ENCODE peak calls at places on chromosomes 7 and 10, in five cellular contexts. J is GM12891, C is heart left ventricle, M is adrenal gland, F is body of pancreas. L is an unnamed sample.

GRCh38 chr10:75407716-75408511 is 6.3 kb upstream of the ZNF503 start:
- DNase-seq in J (no peak), C (peak), M (peak), F (peak), L (no peak)

GRCh38 chr7:5472432-5473315 is 49.0 kb upstream of the TNRC18 start:
- DNase-seq in J (no peak), C (no peak), M (no peak), F (no peak), L (peak)

GRCh38 chr10:31751401-31752080 is 177.1 kb downstream of the ARHGAP12 start:
- DNase-seq in J (no peak), C (no peak), M (peak), F (peak), L (no peak)

GRCh38 chr7:147990837-147991236 is 599.7 kb upstream of the C7orf33 start:
- DNase-seq in J (no peak), C (no peak), M (no peak), F (no peak), L (no peak)

GRCh38 chr10:32161586-32161985 is 105.4 kb upstream of the KIF5B start:
- DNase-seq in J (no peak), C (no peak), M (no peak), F (no peak), L (no peak)

GRCh38 chr7:37028909-37029440 is 304.7 kb upstream of the AOAH start:
- DNase-seq in J (no peak), C (no peak), M (no peak), F (no peak), L (no peak)

GRCh38 chr7:27961255-27961654 is 219.3 kb downstream of the JAZF1 start:
- DNase-seq in J (no peak), C (no peak), M (no peak), F (no peak), L (no peak)

GRCh38 chr7:21261627-21262564 is 166.0 kb upstream of the SP4 start:
- DNase-seq in J (peak), C (no peak), M (peak), F (peak), L (peak)

GRCh38 chr10:11760151-11760550 is 18.0 kb downstream of the ECHDC3 start:
- DNase-seq in J (no peak), C (no peak), M (no peak), F (no peak), L (no peak)

GRCh38 chr10:70267161-70267933 is 16.5 kb downstream of the NPFFR1 start:
- DNase-seq in J (no peak), C (no peak), M (peak), F (peak), L (peak)

DNA sequence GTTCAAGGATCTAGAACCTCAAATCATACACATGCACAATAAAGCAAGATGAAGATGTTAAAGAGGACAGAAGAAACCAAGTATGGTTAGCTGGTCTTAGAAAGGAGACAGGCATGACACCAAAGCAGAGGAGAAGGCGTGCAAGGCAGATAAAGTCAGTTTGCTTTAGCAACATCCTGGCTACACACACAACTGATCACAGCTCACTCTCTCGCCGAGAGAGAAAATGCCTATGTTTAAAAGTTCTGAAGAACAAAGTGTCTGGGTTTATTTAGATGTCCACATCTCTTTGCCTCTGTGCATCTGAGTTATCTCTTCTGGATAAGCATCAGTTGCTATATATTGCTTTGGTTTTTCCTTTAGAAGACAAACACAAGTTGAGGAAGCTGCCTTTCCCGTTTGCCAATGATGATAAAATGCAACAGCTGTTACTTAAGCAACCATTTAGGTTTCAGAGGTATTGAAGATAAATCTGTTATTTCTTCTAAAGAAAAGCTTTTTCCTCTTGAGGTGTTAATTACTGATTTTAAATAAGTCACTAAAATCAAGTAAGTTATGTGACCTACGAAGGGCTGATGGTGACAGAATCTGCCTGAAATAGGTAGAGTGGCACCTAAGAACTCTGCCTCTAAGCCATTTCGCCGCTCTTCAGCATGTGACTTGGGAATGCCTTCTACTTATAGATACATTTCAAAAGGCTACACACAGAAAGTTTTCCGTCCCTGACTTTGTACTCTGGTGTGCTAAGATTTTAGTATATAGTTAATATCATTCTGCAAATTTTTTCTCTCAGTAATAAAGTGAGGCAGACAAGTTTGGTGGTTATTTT is 146.2 kb upstream of the ASAH2 start:
- DNase-seq in J (no peak), C (no peak), M (no peak), F (no peak), L (peak)
- TF ChIP-seq POLR2A in J (no peak), C (no peak), M (no peak), F (no peak), L (no peak)

GRCh38 chr10:986137-986825 is 2.0 kb upstream of the GTPBP4 start:
- DNase-seq in J (no peak), C (no peak), M (peak), F (peak), L (peak)

GRCh38 chr10:988667-989545 is 672 bp downstream of the GTPBP4 start:
- DNase-seq in J (no peak), C (no peak), M (peak), F (no peak), L (peak)

GRCh38 chr10:986881-987634 is 1.2 kb upstream of the GTPBP4 start:
- DNase-seq in J (no peak), C (no peak), M (peak), F (no peak), L (peak)

GRCh38 chr10:987635-987905 is 664 bp upstream of the GTPBP4 start:
- DNase-seq in J (no peak), C (no peak), M (no peak), F (no peak), L (no peak)

DNA sequence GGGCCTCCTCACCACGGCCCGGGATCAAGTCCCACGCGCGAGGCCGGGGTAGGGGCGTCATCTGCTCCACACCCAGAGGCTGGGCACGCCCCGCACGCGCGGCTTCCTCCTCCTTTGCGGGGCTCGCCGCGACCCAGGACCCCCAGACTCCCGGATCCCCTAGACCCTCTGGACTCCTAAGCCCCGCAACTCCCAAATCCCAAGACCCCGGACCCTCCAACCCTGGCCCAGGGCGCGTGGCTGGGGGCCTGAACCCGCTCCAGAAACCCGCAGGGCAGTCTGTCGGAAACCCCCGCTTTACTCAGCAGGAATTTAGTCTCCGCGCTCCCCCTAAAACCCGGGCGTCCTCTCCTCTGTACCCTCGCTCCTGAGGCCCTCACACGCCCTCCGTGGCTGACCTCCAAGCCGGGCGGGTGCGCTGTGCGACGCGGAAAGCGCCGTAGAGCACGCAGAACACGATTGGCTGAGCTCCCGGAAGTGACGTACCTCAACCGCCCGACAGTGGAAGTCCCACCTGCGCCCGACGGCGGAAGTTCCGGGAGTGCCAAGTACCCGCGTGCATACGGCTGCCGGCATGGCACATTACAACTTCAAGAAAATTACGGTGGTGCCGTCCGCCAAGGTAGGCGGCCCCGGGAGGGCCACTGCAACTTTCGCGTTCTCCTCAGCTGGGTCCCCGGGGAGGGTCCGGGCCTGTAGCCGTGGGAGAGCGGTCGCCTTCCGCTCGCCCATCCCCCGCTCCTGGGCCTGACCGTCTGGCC is at the start of gene GTPBP4:
- DNase-seq in J (peak), C (peak), M (peak), F (peak), L (peak)
- TF ChIP-seq POLR2A in J (peak), C (peak), M (peak), F (peak), L (peak)

DNA sequence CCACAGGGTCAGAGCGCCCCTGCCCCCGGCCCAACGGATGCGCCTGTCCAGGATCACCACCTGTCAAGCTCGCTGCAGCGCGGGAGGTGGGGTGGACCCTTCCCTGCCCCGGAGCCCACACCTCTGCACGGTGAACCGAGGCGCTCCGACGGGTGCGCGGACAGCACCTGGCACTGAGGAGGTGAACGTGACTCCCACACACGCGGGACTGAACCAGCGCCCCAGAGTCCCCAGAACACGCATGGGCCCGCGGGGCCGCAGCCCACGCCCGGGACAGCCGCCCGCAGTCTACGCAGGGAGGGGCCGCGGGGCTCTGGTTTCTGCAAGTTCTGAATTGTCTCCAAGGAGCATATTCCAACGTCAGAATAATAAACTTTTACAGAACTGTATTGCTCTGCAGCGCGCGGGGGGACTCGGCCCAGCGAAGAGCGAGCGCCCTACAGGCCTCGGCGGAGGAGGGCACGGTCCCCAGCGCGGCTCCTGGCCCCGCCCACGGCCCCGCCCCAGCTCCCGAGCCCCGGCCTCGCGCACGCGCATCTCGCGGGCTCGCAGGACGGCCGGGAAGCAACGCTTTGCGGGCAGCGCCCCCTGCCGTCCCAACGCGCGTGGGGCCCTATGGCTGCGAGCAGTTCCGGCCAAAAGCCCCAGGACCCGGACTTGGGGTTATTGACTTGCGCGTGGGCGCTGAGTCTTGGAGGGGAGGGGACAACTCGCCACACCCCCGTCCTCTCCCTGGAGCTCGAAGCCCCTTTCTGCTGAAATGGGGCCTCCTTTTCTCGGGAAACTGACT is 29.7 kb downstream of the OAT start:
- DNase-seq in J (peak), C (peak), M (peak), F (peak), L (peak)
- TF ChIP-seq POLR2A in J (no peak), C (peak), M (no peak), F (peak), L (no peak)

GRCh38 chr7:98283127-98283886 is 1.8 kb downstream of the BRI3 start:
- DNase-seq in J (no peak), C (peak), M (no peak), F (peak), L (peak)
- TF ChIP-seq POLR2A in J (no peak), C (peak), M (peak), F (peak), L (no peak)

GRCh38 chr10:46555366-46555712 is 1.1 kb downstream of the GPRIN2 start:
- DNase-seq in J (no peak), C (no peak), M (peak), F (peak), L (no peak)

GRCh38 chr10:46557319-46558140 is 1.1 kb upstream of the GPRIN2 start:
- DNase-seq in J (no peak), C (peak), M (peak), F (peak), L (no peak)

GRCh38 chr10:46554166-46554781 is 2.2 kb downstream of the GPRIN2 start:
- DNase-seq in J (peak), C (no peak), M (peak), F (no peak), L (no peak)

GRCh38 chr10:46556515-46557318 is at the start of gene GPRIN2:
- DNase-seq in J (no peak), C (peak), M (peak), F (peak), L (no peak)

GRCh38 chr10:46555713-46556514 is 544 bp downstream of the GPRIN2 start:
- DNase-seq in J (peak), C (peak), M (peak), F (peak), L (no peak)
- TF ChIP-seq POLR2A in J (no peak), C (no peak), M (no peak), F (no peak), L (no peak)

GRCh38 chr7:128303133-128303532 is 40.6 kb downstream of the RBM28 start:
- DNase-seq in J (no peak), C (no peak), M (no peak), F (no peak), L (no peak)
- TF ChIP-seq POLR2A in J (no peak), C (no peak), M (no peak), F (no peak), L (no peak)

GRCh38 chr10:15222511-15222910 is 54.0 kb upstream of the NMT2 start:
- DNase-seq in J (no peak), C (no peak), M (no peak), F (no peak), L (no peak)
- TF ChIP-seq POLR2A in J (no peak), C (no peak), M (no peak), F (no peak), L (no peak)

GRCh38 chr7:139915864-139916716 is 87.0 kb downstream of the TBXAS1 start:
- DNase-seq in J (peak), C (no peak), M (peak), F (peak), L (peak)
- TF ChIP-seq POLR2A in J (peak), C (no peak), M (no peak), F (no peak), L (peak)

GRCh38 chr7:26191974-26192479 is 8.5 kb downstream of the HNRNPA2B1 start:
- DNase-seq in J (no peak), C (no peak), M (no peak), F (no peak), L (no peak)

GRCh38 chr7:26193432-26194206 is 6.9 kb downstream of the HNRNPA2B1 start:
- DNase-seq in J (no peak), C (no peak), M (no peak), F (no peak), L (no peak)

GRCh38 chr7:26190417-26190869 is 10.1 kb downstream of the HNRNPA2B1 start:
- DNase-seq in J (no peak), C (no peak), M (no peak), F (no peak), L (no peak)

GRCh38 chr7:26191233-26191973 is 9.1 kb downstream of the HNRNPA2B1 start:
- DNase-seq in J (no peak), C (no peak), M (no peak), F (no peak), L (no peak)

GRCh38 chr7:26192485-26193087 is 8.0 kb downstream of the HNRNPA2B1 start:
- DNase-seq in J (no peak), C (no peak), M (no peak), F (no peak), L (no peak)
- TF ChIP-seq POLR2A in J (peak), C (no peak), M (no peak), F (no peak), L (no peak)

L was measured in erythroblast.